ENCODE peak calls at places on chromosome 19, in ten cellular contexts. Q is amygdala; L is GM12892; J is COR-L47; U is activated naive CD8-positive, alpha-beta T cell treated with anti-CD3 and anti-CD28 coated beads, Interleukin-2, amount 50 U/mL, for 16 hours; P is tibial artery; D is C1 segment of cervical spinal cord; H is cardiac muscle cell; Z is T-helper 2 cell; K is AG04450. B is an unnamed sample.

GRCh38 chr19:58279042-58279924 is 528 bp downstream of the ZNF8 start:
- DNase-seq in P (peak), Z (peak), J (peak), Q (peak), D (peak), U (no peak), H (peak), L (peak), K (peak), B (peak)

GRCh38 chr19:18541258-18541991 is 1.9 kb downstream of the FKBP8 start:
- DNase-seq in Q (no peak), H (no peak), J (no peak), Z (no peak), K (no peak), U (no peak), D (no peak), L (no peak), P (no peak), B (no peak)

GRCh38 chr19:5149508-5149907 is 180.6 kb downstream of the KDM4B start:
- DNase-seq in P (peak), J (no peak), Z (no peak), L (no peak), Q (no peak), D (no peak), K (no peak), U (no peak), H (no peak), B (no peak)

GRCh38 chr19:58581227-58582141 is 8.3 kb upstream of the MZF1 start:
- DNase-seq in U (peak), P (peak), Z (peak), D (no peak), H (peak), L (peak), J (no peak), Q (no peak), K (peak), B (peak)

GRCh38 chr19:4044927-4045557 is 21.7 kb downstream of the ZBTB7A start:
- DNase-seq in H (no peak), P (no peak), K (no peak), J (no peak), Z (no peak), Q (no peak), D (no peak), U (no peak), L (no peak), B (no peak)

GRCh38 chr19:55647732-55648656 is at the start of gene CCDC106:
- DNase-seq in U (no peak), P (no peak), Z (peak), H (peak), D (peak), K (no peak), Q (peak), J (peak), L (no peak), B (peak)

GRCh38 chr19:799076-799881 is 2.0 kb downstream of the PTBP1 start:
- DNase-seq in D (no peak), J (peak), Z (peak), Q (no peak), H (peak), U (no peak), P (no peak), K (no peak), L (no peak), B (peak)

GRCh38 chr19:46634656-46635218 is 1.3 kb downstream of the GNG8 start:
- DNase-seq in Z (no peak), K (no peak), U (no peak), D (no peak), J (peak), H (no peak), L (no peak), Q (no peak), P (no peak), B (no peak)

GRCh38 chr19:2266183-2266993 is 10.2 kb upstream of the JSRP1 start:
- DNase-seq in P (peak), D (peak), Q (peak), J (peak), H (no peak), U (no peak), K (peak), L (no peak), Z (no peak), B (no peak)

GRCh38 chr19:54312436-54313362 is at the start of gene LILRA5:
- DNase-seq in P (no peak), K (no peak), H (no peak), D (no peak), Q (no peak), J (no peak), L (no peak), U (no peak), Z (no peak), B (no peak)

GRCh38 chr19:46967578-46968018 is 52.0 kb upstream of the NPAS1 start:
- DNase-seq in P (no peak), D (no peak), Q (no peak), L (no peak), K (no peak), J (no peak), Z (peak), U (no peak), H (no peak), B (no peak)

GRCh38 chr19:751501-752341 is 809 bp downstream of the MISP start:
- DNase-seq in P (no peak), H (no peak), K (peak), J (no peak), Q (no peak), U (no peak), L (no peak), Z (no peak), D (no peak), B (no peak)

GRCh38 chr19:13329766-13330165 is 176.5 kb downstream of the CACNA1A start:
- DNase-seq in Z (no peak), Q (no peak), H (no peak), U (no peak), L (no peak), J (no peak), P (no peak), D (no peak), K (no peak), B (no peak)

GRCh38 chr19:41302624-41303351 is 7.2 kb upstream of the CCDC97 start:
- DNase-seq in L (peak), U (peak), H (no peak), P (no peak), Z (peak), D (no peak), K (no peak), J (no peak), Q (no peak), B (no peak)

GRCh38 chr19:40756502-40757110 is 5.6 kb downstream of the SNRPA start:
- DNase-seq in D (no peak), Q (no peak), K (no peak), Z (peak), H (no peak), L (no peak), P (no peak), J (no peak), U (no peak), B (no peak)

GRCh38 chr19:55688422-55689218 is 13.6 kb downstream of the EPN1 start:
- DNase-seq in Z (no peak), H (no peak), U (no peak), P (no peak), J (peak), Q (no peak), K (no peak), D (no peak), L (no peak), B (no peak)

GRCh38 chr19:2602391-2603181 is 99.9 kb downstream of the GNG7 start:
- DNase-seq in L (no peak), Q (peak), Z (no peak), H (peak), J (no peak), U (no peak), P (peak), D (peak), K (peak), B (peak)

GRCh38 chr19:15291666-15292065 is 40.7 kb downstream of the BRD4 start:
- DNase-seq in L (no peak), Z (peak), D (no peak), K (no peak), P (no peak), Q (no peak), H (no peak), U (no peak), J (no peak), B (no peak)

GRCh38 chr19:47464619-47465018 is 7.1 kb downstream of the SLC8A2 start:
- DNase-seq in J (no peak), L (no peak), U (no peak), H (no peak), Q (no peak), Z (no peak), K (no peak), D (no peak), P (no peak), B (no peak)

GRCh38 chr19:33401683-33402420 is 28.3 kb downstream of the CEBPG start:
- DNase-seq in H (no peak), K (no peak), P (peak), L (no peak), J (no peak), U (no peak), Q (no peak), Z (no peak), D (no peak), B (no peak)

GRCh38 chr19:16829822-16830289 is 658 bp downstream of the SIN3B start:
- DNase-seq in K (no peak), P (no peak), Z (no peak), U (no peak), J (no peak), L (no peak), H (no peak), Q (no peak), D (no peak), B (no peak)

GRCh38 chr19:31674503-31675186 is 325.4 kb upstream of the TSHZ3 start:
- DNase-seq in L (no peak), Z (no peak), K (no peak), U (no peak), P (no peak), H (no peak), J (no peak), D (no peak), Q (no peak), B (no peak)

GRCh38 chr19:16627194-16627927 is 643 bp downstream of the MED26 start:
- DNase-seq in K (no peak), Q (no peak), D (no peak), P (peak), J (no peak), Z (peak), U (no peak), H (peak), L (no peak), B (peak)

GRCh38 chr19:40219721-40220276 is 1.6 kb upstream of the TTC9B start:
- DNase-seq in D (no peak), L (no peak), H (no peak), Z (no peak), U (no peak), P (no peak), K (no peak), Q (no peak), J (no peak), B (peak)

GRCh38 chr19:1251503-1252220 is 3.3 kb downstream of the MIDN start:
- DNase-seq in Q (no peak), H (no peak), Z (peak), K (no peak), J (no peak), P (peak), U (no peak), L (no peak), D (peak), B (peak)

GRCh38 chr19:56942749-56943148 is 102.2 kb upstream of the PEG3 start:
- DNase-seq in D (no peak), H (peak), U (peak), Q (no peak), P (peak), L (peak), J (no peak), Z (peak), K (no peak), B (peak)

GRCh38 chr19:45440259-45440638 is 16.5 kb upstream of the ERCC1 start:
- DNase-seq in L (no peak), Z (no peak), U (no peak), K (no peak), D (no peak), J (no peak), H (no peak), P (no peak), Q (no peak), B (no peak)

GRCh38 chr19:48997972-48998371 is 4.3 kb downstream of the RUVBL2 start:
- DNase-seq in J (no peak), Z (peak), D (no peak), L (no peak), K (no peak), P (no peak), H (peak), Q (no peak), U (peak), B (peak)

GRCh38 chr19:48991823-48992570 is 1.1 kb downstream of the GYS1 start:
- DNase-seq in D (peak), K (peak), L (no peak), H (peak), P (peak), Z (no peak), Q (peak), U (no peak), J (no peak), B (peak)

GRCh38 chr19:42301646-42302204 is at the start of gene PRR19:
- DNase-seq in D (no peak), Z (peak), K (no peak), L (no peak), Q (no peak), U (no peak), P (no peak), J (no peak), H (no peak), B (peak)

GRCh38 chr19:37565370-37565669 is 29.3 kb downstream of the ZNF571 start:
- DNase-seq in P (no peak), L (no peak), K (no peak), J (no peak), D (no peak), H (no peak), Q (no peak), U (no peak), Z (no peak), B (no peak)

GRCh38 chr19:30073152-30074000 is 131.3 kb downstream of the URI1 start:
- DNase-seq in U (no peak), Q (no peak), K (no peak), J (no peak), L (no peak), D (no peak), Z (no peak), H (no peak), P (peak), B (no peak)

GRCh38 chr19:49591731-49592485 is 926 bp downstream of the PRR12 start:
- DNase-seq in Q (no peak), P (peak), D (peak), H (peak), Z (peak), J (peak), L (no peak), K (no peak), U (no peak), B (peak)